ENCODE peak calls at places on chromosomes 5 and 9, in nine cellular contexts. B, M, J, W, K, E, P, T and L are unnamed samples. For H3K4me1 and H3K27me3, the result is how much of the 10 kb centered on the place peaks cover.

GRCh38 chr9:124349675-124350484 is 65.4 kb downstream of the PSMB7 start:
- DNase-seq in B (no peak), M (no peak), J (no peak), W (no peak), K (no peak), E (no peak), P (peak), T (no peak), L (peak)

GRCh38 chr5:171806976-171807823 is 21.6 kb downstream of the SMIM23 start:
- DNase-seq in B (peak), M (no peak), J (peak), W (no peak), K (no peak), E (no peak), P (no peak), T (no peak), L (no peak)

GRCh38 chr5:35415305-35415704 is 185.0 kb upstream of the PRLR start:
- DNase-seq in B (peak), M (no peak), J (no peak), W (no peak), K (no peak), E (no peak), P (no peak), T (no peak), L (no peak)

GRCh38 chr9:68690088-68690487 is 15.0 kb upstream of the PIP5K1B start:
- DNase-seq in B (no peak), M (peak), J (no peak), W (no peak), K (no peak), E (no peak), P (peak), T (peak), L (no peak)

GRCh38 chr5:179023528-179024189 is at the start of gene ZNF879:
- DNase-seq in B (peak), M (peak), J (peak), W (peak), K (peak), E (peak), P (peak), T (peak), L (peak)

GRCh38 chr5:141919218-141920129 is 4.2 kb upstream of the DELE1 start:
- DNase-seq in B (no peak), M (no peak), J (no peak), W (no peak), K (no peak), E (no peak), P (no peak), T (no peak), L (no peak)

GRCh38 chr5:171367424-171368370 is 20.0 kb upstream of the NPM1 start:
- DNase-seq in B (peak), M (no peak), J (peak), W (no peak), K (no peak), E (no peak), P (peak), T (no peak), L (no peak)

GRCh38 chr5:66565878-66566277 is 30.3 kb upstream of the MAST4 start:
- DNase-seq in B (no peak), M (no peak), J (no peak), W (no peak), K (no peak), E (no peak), P (no peak), T (no peak), L (no peak)

GRCh38 chr9:561430-561829 is 280.1 kb upstream of the DMRT1 start:
- DNase-seq in B (peak), M (no peak), J (peak), W (no peak), K (no peak), E (no peak), P (no peak), T (no peak), L (no peak)

GRCh38 chr9:38251461-38251860 is 141.0 kb upstream of the ALDH1B1 start:
- DNase-seq in B (no peak), M (no peak), J (no peak), W (no peak), K (no peak), E (no peak), P (no peak), T (no peak), L (peak)

GRCh38 chr5:160260881-160261815 is 31.8 kb downstream of the FABP6 start:
- DNase-seq in B (no peak), M (peak), J (peak), W (no peak), K (no peak), E (no peak), P (no peak), T (peak), L (no peak)

GRCh38 chr5:17896605-17897004 is 262.3 kb downstream of the TAF11L14 start:
- DNase-seq in B (peak), M (no peak), J (no peak), W (no peak), K (no peak), E (no peak), P (no peak), T (no peak), L (no peak)

GRCh38 chr9:91978739-91979414 is 28.8 kb upstream of the ROR2 start:
- DNase-seq in B (peak), M (peak), J (peak), W (no peak), K (no peak), E (no peak), P (no peak), T (no peak), L (no peak)

GRCh38 chr5:179820483-179821297 is at the start of gene SQSTM1:
- DNase-seq in B (peak), M (peak), J (peak), W (no peak), K (peak), E (peak), P (peak), T (peak), L (no peak)

GRCh38 chr5:54643679-54644078 is 126.1 kb downstream of the SNX18 start:
- DNase-seq in B (peak), M (no peak), J (peak), W (no peak), K (no peak), E (no peak), P (no peak), T (no peak), L (no peak)

GRCh38 chr9:95435074-95435728 is 81.6 kb downstream of the PTCH1 start:
- DNase-seq in B (no peak), M (no peak), J (no peak), W (no peak), K (no peak), E (peak), P (no peak), T (no peak), L (no peak)

GRCh38 chr5:153632748-153633290 is 142.3 kb downstream of the GRIA1 start:
- DNase-seq in B (peak), M (no peak), J (no peak), W (no peak), K (no peak), E (no peak), P (no peak), T (no peak), L (no peak)

GRCh38 chr5:148443998-148444397 is 60.2 kb downstream of the FBXO38 start:
- DNase-seq in B (peak), M (peak), J (peak), W (no peak), K (no peak), E (peak), P (no peak), T (no peak), L (no peak)

GRCh38 chr9:32968101-32969011 is 33.1 kb downstream of the APTX start:
- DNase-seq in B (peak), M (peak), J (no peak), W (no peak), K (peak), E (peak), P (no peak), T (peak), L (no peak)

GRCh38 chr5:68883441-68883840 is 210.4 kb upstream of the SLC30A5 start:
- DNase-seq in B (no peak), M (no peak), J (no peak), W (no peak), K (no peak), E (no peak), P (no peak), T (no peak), L (no peak)

GRCh38 chr5:9829621-9830020 is 199.5 kb upstream of the TAS2R1 start:
- DNase-seq in B (no peak), M (no peak), J (no peak), W (no peak), K (no peak), E (no peak), P (no peak), T (no peak), L (no peak)

GRCh38 chr9:131423171-131423581 is 29.3 kb downstream of the PRRC2B start:
- DNase-seq in B (peak), M (no peak), J (peak), W (no peak), K (peak), E (no peak), P (peak), T (peak), L (no peak)

GRCh38 chr5:61319388-61320146 is 12.5 kb upstream of the ZSWIM6 start:
- DNase-seq in B (no peak), M (peak), J (no peak), W (no peak), K (no peak), E (peak), P (no peak), T (no peak), L (no peak)

GRCh38 chr5:15574121-15574520 is 74.1 kb downstream of the FBXL7 start:
- DNase-seq in B (no peak), M (no peak), J (no peak), W (no peak), K (no peak), E (no peak), P (no peak), T (no peak), L (no peak)

GRCh38 chr9:70511858-70512257 is 97.4 kb upstream of the KLF9 start:
- DNase-seq in B (no peak), M (no peak), J (no peak), W (no peak), K (no peak), E (no peak), P (no peak), T (no peak), L (no peak)

DNA sequence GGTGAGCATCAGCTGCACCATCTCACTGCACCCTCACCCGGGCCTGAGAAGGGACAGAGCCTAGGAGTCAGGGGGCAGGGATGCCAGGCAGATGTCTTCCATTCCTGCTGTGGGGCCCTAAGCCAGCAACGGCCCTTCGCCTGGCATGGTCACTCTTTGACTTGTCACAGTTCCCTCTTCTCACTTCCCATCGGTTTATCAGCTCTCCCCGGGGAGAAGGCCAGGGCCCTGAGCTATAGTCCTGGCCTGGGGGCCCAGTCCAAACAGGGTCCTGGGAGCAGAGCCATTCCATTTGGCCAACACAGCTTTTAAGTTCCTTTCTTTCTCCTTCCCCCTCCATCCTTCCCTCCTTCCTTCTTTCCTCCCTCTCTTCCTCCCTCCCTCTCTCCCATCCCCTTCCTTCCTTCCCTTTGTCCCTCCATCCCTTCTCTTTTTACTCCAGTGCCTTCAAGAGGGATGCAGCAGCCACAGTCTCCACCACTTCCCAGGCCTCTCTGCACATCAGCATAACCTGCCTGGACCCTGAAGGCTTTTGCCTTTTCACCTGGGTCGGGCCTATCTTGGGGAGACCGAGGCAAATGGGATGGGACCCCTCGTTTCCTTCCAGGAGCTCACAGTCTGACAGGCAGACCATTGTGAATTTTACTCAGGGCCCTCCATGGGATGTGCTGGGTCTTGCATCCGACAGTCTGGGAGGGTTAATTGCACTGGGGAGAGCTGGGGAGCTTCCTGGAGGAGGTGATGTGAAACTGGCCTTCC is 4.2 kb downstream of the COL5A1 start:
- DNase-seq in B (no peak), M (no peak), J (no peak), W (no peak), K (no peak), E (no peak), P (no peak), T (no peak), L (no peak)
- H3K4me3 ChIP-seq in B (peak), M (no peak), J (peak), W (peak), K (peak), E (no peak), P (no peak), T (no peak), L (peak)

GRCh38 chr5:1808466-1808865 is 7.3 kb downstream of the NDUFS6 start:
- DNase-seq in B (peak), M (no peak), J (peak), W (no peak), K (no peak), E (no peak), P (peak), T (no peak), L (no peak)

GRCh38 chr5:1807479-1808185 is 6.4 kb downstream of the NDUFS6 start:
- DNase-seq in B (no peak), M (no peak), J (no peak), W (no peak), K (no peak), E (no peak), P (peak), T (peak), L (no peak)

GRCh38 chr5:1809416-1810035 is 8.3 kb downstream of the NDUFS6 start:
- DNase-seq in B (no peak), M (no peak), J (no peak), W (no peak), K (no peak), E (no peak), P (peak), T (peak), L (peak)

GRCh38 chr5:1806974-1807373 is 5.8 kb downstream of the NDUFS6 start:
- DNase-seq in B (no peak), M (no peak), J (no peak), W (no peak), K (no peak), E (no peak), P (peak), T (no peak), L (no peak)

DNA sequence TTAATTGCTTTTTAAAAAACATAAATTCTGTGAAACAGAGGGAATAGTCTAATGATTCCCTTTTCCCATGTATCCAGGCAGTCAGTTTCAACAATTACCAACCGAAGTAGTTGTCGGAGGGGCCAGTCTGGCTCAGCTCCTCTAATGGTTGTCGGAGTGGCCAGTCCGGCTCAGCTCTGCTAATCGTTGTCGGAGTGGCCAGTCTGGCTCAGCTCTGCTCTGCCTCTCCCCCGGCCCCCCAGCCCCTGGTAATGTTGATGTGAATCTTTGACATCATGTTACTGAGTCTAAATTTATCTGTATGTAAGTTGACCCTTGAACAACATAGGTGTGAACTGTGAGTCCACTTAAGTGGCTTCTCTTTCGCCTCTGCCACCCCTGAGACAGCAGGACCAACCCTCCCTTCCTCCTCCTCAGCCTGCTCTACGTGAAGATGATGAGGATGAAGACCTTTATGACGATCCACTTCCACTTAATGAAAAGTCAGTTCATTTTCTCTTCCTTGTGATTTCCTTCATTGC is 9.4 kb downstream of the NDUFS6 start:
- DNase-seq in B (no peak), M (no peak), J (no peak), W (no peak), K (no peak), E (no peak), P (peak), T (no peak), L (peak)
- H3K4me1 ChIP-seq in B (under half), M (under half), J (under half), W (under half), K (under half), E (under half), P (under half), T (under half), L (under half)

GRCh38 chr5:73321757-73322452 is 126.7 kb downstream of the FOXD1 start:
- DNase-seq in B (peak), M (no peak), J (peak), W (no peak), K (no peak), E (no peak), P (no peak), T (no peak), L (no peak)

GRCh38 chr5:73319036-73319435 is 129.5 kb downstream of the FOXD1 start:
- DNase-seq in B (no peak), M (no peak), J (peak), W (no peak), K (no peak), E (no peak), P (no peak), T (no peak), L (no peak)

GRCh38 chr5:73325546-73325945 is 123.0 kb downstream of the FOXD1 start:
- DNase-seq in B (no peak), M (no peak), J (no peak), W (no peak), K (no peak), E (no peak), P (no peak), T (no peak), L (no peak)

GRCh38 chr5:73322453-73323076 is 126.0 kb downstream of the FOXD1 start:
- DNase-seq in B (no peak), M (no peak), J (no peak), W (no peak), K (no peak), E (no peak), P (no peak), T (no peak), L (no peak)

DNA sequence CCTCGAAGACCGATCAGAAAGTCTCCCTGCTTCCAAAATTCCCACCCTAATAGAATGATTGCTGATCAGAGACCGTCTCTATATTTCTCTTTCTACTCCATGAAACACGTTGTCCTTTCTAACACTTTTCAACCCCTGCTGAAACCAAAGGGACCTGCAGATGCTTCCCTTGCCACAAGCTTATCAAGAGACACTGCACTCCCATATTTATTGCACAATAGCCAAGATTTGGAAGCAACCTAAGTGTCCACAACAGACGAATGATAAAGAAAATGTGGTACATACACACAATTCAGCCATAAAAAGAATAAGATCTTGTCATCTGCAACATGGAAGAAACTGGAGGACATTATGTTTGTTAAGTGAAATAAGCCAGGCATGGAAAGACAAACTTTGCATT is 125.1 kb downstream of the FOXD1 start:
- DNase-seq in B (no peak), M (no peak), J (no peak), W (no peak), K (no peak), E (no peak), P (no peak), T (no peak), L (no peak)
- H3K27me3 ChIP-seq in B (under half), M (under half), J (under half), W (under half), K (under half), E (under half), P (under half), T (under half), L (under half)

DNA sequence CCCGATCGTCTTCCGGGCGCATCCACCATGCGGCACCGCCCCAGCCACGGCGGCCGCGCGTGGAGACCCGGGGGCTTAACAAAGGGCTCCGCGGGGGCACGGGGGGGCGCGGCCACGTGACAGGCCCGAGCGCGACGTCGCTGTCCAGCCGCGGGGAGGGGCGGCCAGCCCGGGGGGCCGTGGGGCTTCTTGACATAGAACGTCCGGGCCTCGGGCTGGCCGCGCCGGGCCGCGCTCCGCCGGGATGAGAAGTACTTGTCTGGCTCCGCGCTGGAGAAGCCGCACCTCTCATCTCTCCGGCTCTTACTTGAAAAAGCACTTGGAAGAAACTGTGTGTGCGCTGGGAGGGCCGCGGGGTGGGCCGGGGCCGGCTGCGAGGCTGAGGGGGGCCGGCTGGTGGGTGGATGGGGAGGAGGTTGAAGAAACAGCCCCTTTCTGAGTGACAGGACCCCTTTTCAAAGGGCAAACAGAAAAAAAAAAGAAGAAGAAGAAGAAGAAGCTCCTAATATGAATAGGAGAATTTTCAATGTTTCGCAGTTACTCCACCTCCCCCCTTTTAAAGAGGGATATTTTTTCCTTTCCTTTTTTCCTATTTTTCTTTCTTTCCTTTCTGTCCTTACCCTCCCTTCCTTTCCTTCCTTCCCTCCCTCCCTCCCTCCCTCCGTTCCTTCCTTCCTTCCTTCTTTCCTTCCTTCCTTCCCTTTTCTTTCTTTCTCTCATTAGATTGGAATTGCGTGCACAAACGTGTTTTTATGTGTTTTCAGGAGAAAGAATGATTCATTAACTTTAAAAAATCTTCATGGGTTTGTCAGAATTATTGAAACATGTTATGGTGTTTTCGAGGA is 21.3 kb downstream of the NR2F1 start:
- DNase-seq in B (peak), M (no peak), J (peak), W (no peak), K (no peak), E (no peak), P (peak), T (peak), L (no peak)
- H3K4me3 ChIP-seq in B (peak), M (no peak), J (peak), W (peak), K (peak), E (no peak), P (no peak), T (peak), L (peak)

DNA sequence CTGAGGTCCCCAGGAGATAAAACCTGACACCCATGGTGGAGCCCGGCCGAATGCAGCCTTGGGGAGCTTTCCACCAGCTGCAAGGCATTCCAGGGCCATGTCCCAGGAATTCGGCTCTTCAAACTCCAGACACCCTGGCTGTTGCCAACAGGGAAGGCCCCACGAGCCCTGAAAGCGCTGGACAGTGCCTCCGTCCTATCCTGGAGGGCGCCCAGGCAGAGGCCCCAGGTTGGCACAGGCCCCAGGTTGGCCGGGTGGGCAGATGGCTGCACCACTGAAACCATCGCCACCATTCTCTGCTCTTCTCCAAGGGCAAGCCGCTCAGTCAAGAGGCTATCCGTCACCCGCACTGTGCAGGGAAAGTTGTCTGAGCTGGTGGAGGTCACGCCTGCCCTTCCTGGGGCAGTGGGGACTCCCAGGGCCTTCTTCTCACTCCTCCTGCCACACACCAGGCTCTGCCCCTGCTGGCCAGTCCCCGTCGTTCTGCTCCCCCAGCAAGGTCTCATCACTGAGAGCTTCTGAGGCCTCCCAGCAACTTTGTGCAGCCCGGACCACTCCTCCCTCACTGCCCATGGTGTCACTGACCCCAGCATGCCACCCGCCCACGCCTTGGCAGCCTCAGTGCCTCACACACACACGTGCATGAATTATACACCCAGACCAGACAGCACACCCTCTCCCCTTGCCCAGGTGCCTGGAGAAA is 21.2 kb downstream of the SLC6A3 start:
- DNase-seq in B (no peak), M (no peak), J (no peak), W (no peak), K (no peak), E (no peak), P (peak), T (no peak), L (no peak)
- H3K4me1 ChIP-seq in B (under half), M (under half), J (under half), W (under half), K (under half), E (under half), P (under half), T (under half), L (under half)